ENCODE peak calls at places on chromosome 6, in four cellular contexts. U is right lobe of liver, A is A673, J is neural progenitor cell. X is an unnamed sample.

GRCh38 chr6:14804444-14805210 is 441.2 kb upstream of the JARID2 start:
- DNase-seq in U (peak; percentile 85), A (no peak), J (no peak), X (no peak)

GRCh38 chr6:9766240-9766915 is 648.5 kb downstream of the TFAP2A start:
- DNase-seq in U (no peak), A (peak; percentile 56), J (no peak), X (no peak)

GRCh38 chr6:49849121-49849907 is 17.0 kb downstream of the CRISP1 start:
- DNase-seq in U (no peak), A (peak; percentile 83), J (peak; percentile 83), X (peak; percentile 40)

GRCh38 chr6:110529355-110529754 is 52.9 kb upstream of the SLC22A16 start:
- DNase-seq in U (no peak), A (peak; percentile 47), J (no peak), X (no peak)

GRCh38 chr6:161481786-161482516 is 208.1 kb upstream of the AGPAT4 start:
- DNase-seq in U (peak; percentile 51), A (no peak), J (no peak), X (no peak)

GRCh38 chr6:3808759-3809514 is 40.2 kb upstream of the FAM50B start:
- DNase-seq in U (no peak), A (no peak), J (no peak), X (no peak)

GRCh38 chr6:12289655-12290489 is at the start of gene EDN1:
- DNase-seq in U (peak; percentile 79), A (peak; percentile 87), J (peak; percentile 95), X (peak; percentile 33)

GRCh38 chr6:139311826-139312225 is 20.0 kb upstream of the TXLNB start:
- DNase-seq in U (no peak), A (no peak), J (no peak), X (no peak)

GRCh38 chr6:7590918-7591302 is 912 bp downstream of the SNRNP48 start:
- DNase-seq in U (peak; percentile 68), A (peak; percentile 43), J (peak; percentile 30), X (no peak)

GRCh38 chr6:165245716-165246115 is 63.7 kb downstream of the C6orf118 start:
- DNase-seq in U (no peak), A (no peak), J (no peak), X (no peak)

GRCh38 chr6:78132681-78133410 is 480.0 kb downstream of the MEI4 start:
- DNase-seq in U (no peak), A (no peak), J (no peak), X (no peak)

GRCh38 chr6:125780540-125781306 is 10.0 kb upstream of the NCOA7 start:
- DNase-seq in U (peak; percentile 66), A (peak; percentile 83), J (peak; percentile 46), X (peak; percentile 66)

GRCh38 chr6:79702701-79703100 is 71.6 kb downstream of the SH3BGRL2 start:
- DNase-seq in U (no peak), A (no peak), J (no peak), X (no peak)

GRCh38 chr6:147909645-147910044 is 401.2 kb downstream of the SAMD5 start:
- DNase-seq in U (no peak), A (no peak), J (no peak), X (no peak)

GRCh38 chr6:23394699-23395098 is 731.3 kb upstream of the NRSN1 start:
- DNase-seq in U (no peak), A (peak; percentile 40), J (no peak), X (no peak)

GRCh38 chr6:158086706-158087518 is 81.2 kb downstream of the SERAC1 start:
- DNase-seq in U (no peak), A (no peak), J (no peak), X (no peak)

GRCh38 chr6:161186173-161186769 is 87.6 kb downstream of the AGPAT4 start:
- DNase-seq in U (no peak), A (no peak), J (no peak), X (no peak)

GRCh38 chr6:90120327-90120726 is 176.3 kb downstream of the BACH2 start:
- DNase-seq in U (no peak), A (no peak), J (no peak), X (no peak)

GRCh38 chr6:169988769-169989550 is 237.5 kb downstream of the ERMARD start:
- DNase-seq in U (peak; percentile 17), A (no peak), J (no peak), X (no peak)
- H3K9me3 ChIP-seq in U (no peaks in the 10 kb centered on the region), A (no peaks in the 10 kb centered on the region), J (no peaks in the 10 kb centered on the region), X (no peaks in the 10 kb centered on the region)

GRCh38 chr6:92977018-92977417 is 442.3 kb downstream of the EPHA7 start:
- DNase-seq in U (no peak), A (no peak), J (no peak), X (no peak)

GRCh38 chr6:92979281-92979680 is 440.1 kb downstream of the EPHA7 start:
- DNase-seq in U (no peak), A (no peak), J (no peak), X (no peak)
- H3K4me3 ChIP-seq in U (no peak overlapping the region), A (no peak overlapping the region), J (no peak overlapping the region), X (no peak overlapping the region)

DNA sequence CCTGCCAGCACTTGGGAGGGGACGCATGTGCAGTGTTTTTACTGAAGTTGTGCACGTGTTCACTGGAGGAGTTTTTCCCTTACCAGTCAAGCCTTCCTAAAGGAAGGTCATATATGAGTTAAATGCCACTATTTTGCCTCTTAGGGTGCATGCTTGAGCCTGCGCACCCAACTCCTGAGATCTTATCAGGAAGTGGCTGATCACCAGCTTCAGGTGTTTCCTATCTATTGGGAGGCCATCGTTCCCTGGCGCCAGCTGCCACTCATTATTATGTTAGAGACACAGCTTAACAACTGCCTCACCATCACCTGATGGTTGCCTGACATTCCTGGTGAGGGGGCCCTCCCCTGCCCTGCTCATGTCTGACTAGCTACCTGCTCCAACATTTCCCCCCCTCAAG is 8.5 kb downstream of the ERVFRD-1 start:
- DNase-seq in U (no peak), A (no peak), J (no peak), X (no peak)
- H3K9me3 ChIP-seq in U (no peaks in the 10 kb centered on the region), A (peaks cover 3% of the 10 kb centered on the region), J (no peaks in the 10 kb centered on the region), X (peaks cover 5% of the 10 kb centered on the region)

GRCh38 chr6:84467296-84467695 is 239.9 kb upstream of the CEP162 start:
- DNase-seq in U (no peak), A (no peak), J (no peak), X (no peak)
- H3K4me3 ChIP-seq in U (no peak overlapping the region), A (no peak overlapping the region), J (no peak overlapping the region), X (no peak overlapping the region)

GRCh38 chr6:134170844-134171243 is 118.4 kb upstream of the SLC2A12 start:
- DNase-seq in U (no peak), A (peak; percentile 69), J (peak; percentile 10), X (no peak)
- H3K9me3 ChIP-seq in U (no peaks in the 10 kb centered on the region), A (no peaks in the 10 kb centered on the region), J (no peaks in the 10 kb centered on the region), X (no peaks in the 10 kb centered on the region)

GRCh38 chr6:28747631-28748157 is 176.1 kb downstream of the TRIM27 start:
- DNase-seq in U (no peak), A (peak; percentile 97), J (peak; percentile 78), X (peak; percentile 93)

GRCh38 chr6:28743271-28743789 is 180.5 kb downstream of the TRIM27 start:
- DNase-seq in U (no peak), A (no peak), J (no peak), X (peak; percentile 38)

GRCh38 chr6:28751514-28751913 is 172.3 kb downstream of the TRIM27 start:
- DNase-seq in U (no peak), A (no peak), J (no peak), X (no peak)

GRCh38 chr6:28750926-28751458 is 172.8 kb downstream of the TRIM27 start:
- DNase-seq in U (no peak), A (no peak), J (no peak), X (no peak)

GRCh38 chr6:28747083-28747630 is 176.6 kb downstream of the TRIM27 start:
- DNase-seq in U (no peak), A (peak; percentile 29), J (peak; percentile 49), X (no peak)
- H3K4me3 ChIP-seq in U (no peak overlapping the region), A (peak overlapping the region; percentile 42), J (peak overlapping the region; percentile 51), X (peak overlapping the region; percentile 28)

DNA sequence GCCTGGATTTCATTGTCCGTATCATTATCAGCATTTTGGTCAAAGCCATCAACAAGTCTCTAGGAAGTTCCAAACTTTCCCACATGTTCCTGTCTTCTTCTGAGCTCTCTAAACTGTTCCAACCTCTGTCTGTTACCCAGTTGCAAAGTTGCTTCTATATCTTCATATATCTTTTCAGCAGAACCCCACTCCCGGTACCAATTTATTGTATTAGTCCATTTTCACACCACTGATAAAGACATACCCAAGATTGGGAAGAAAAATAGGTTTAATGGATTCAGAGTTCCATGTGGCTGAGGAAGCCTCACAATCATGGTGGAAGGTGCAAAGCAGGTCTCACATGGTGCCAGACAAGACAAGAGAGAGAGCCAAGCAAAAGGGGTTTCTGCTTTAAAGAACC is 293.2 kb downstream of the EPM2A start:
- DNase-seq in U (no peak), A (no peak), J (no peak), X (no peak)
- H3K9me3 ChIP-seq in U (no peaks in the 10 kb centered on the region), A (peaks cover 38% of the 10 kb centered on the region), J (peaks cover 6% of the 10 kb centered on the region), X (no peaks in the 10 kb centered on the region)

GRCh38 chr6:52526634-52527033 is 50.2 kb downstream of the TRAM2 start:
- DNase-seq in U (no peak), A (no peak), J (no peak), X (no peak)

GRCh38 chr6:52522655-52523054 is 54.2 kb downstream of the TRAM2 start:
- DNase-seq in U (no peak), A (no peak), J (no peak), X (no peak)

GRCh38 chr6:52524921-52525320 is 51.9 kb downstream of the TRAM2 start:
- DNase-seq in U (no peak), A (no peak), J (peak; percentile 24), X (no peak)

GRCh38 chr6:52522151-52522626 is 54.7 kb downstream of the TRAM2 start:
- DNase-seq in U (peak; percentile 84), A (no peak), J (no peak), X (no peak)

DNA sequence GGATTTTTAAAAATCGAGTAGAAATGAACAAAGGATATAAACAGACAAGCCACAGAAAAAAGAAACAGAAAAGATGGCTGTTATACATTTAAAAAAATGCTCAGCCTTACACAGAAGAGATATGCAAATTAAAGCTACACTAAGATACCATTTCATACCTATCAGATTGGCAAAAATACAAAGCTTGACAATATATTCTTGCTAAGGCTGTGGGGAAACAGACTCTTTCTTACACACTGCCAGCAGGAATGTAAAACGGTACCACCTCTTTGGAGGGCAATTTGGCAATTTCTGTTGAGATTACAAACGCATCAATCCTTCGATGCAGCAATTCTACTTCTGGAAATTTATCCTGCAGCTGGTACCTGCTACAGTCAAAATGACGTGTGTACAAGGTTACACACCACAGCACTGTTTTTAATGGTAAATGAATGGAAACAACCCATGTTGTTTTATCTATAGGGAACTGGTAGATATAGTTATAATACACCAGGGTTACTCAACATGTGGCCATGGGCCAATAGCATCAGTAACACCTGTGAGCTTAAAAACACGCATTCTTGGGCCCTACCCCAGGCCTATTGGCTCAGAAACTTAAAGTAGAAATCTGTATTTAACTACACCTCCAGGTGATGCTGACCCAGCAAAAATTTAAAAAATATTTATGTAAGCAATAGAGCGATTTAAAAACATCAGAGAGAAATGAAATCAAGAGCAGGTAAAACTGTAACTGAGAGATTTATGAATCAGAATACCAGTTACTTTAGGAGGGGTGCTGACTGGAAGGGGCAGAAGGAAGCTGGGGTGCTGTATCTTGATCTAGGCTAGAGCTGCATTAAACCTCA is 53.3 kb downstream of the TRAM2 start:
- DNase-seq in U (no peak), A (no peak), J (no peak), X (no peak)
- H3K4me3 ChIP-seq in U (no peak overlapping the region), A (no peak overlapping the region), J (no peak overlapping the region), X (no peak overlapping the region)

X was measured in HAP-1.